ENCODE peak calls at places on chromosome 17, in eight cellular contexts. N, C, P, X, L, S, K and Y are unnamed samples.

GRCh38 chr17:15290605-15291004 is 25.5 kb upstream of the PMP22 start:
- DNase-seq in N (no peak), C (no peak), P (no peak), X (no peak), L (no peak), S (no peak), K (no peak), Y (no peak)

GRCh38 chr17:72408641-72409040 is 287.8 kb downstream of the SOX9 start:
- DNase-seq in N (no peak), C (no peak), P (no peak), X (no peak), L (no peak), S (no peak), K (no peak), Y (no peak)

GRCh38 chr17:66542967-66543525 is 240.6 kb downstream of the PRKCA start:
- DNase-seq in N (no peak), C (no peak), P (no peak), X (peak; percentile 77), L (no peak), S (peak; percentile 75), K (peak; percentile 86), Y (no peak)

GRCh38 chr17:32006957-32007462 is at the start of gene LRRC37B:
- DNase-seq in N (peak; percentile 52), C (peak; percentile 87), P (peak; percentile 80), X (peak; percentile 69), L (peak; percentile 90), S (peak; percentile 81), K (peak; percentile 56), Y (peak; percentile 29)

GRCh38 chr17:8118769-8119574 is 658 bp upstream of the ALOXE3 start:
- DNase-seq in N (peak; percentile 42), C (peak; percentile 89), P (peak; percentile 83), X (peak; percentile 64), L (peak; percentile 86), S (peak; percentile 80), K (peak; percentile 68), Y (peak; percentile 58)

GRCh38 chr17:73354423-73355284 is 42.9 kb upstream of the CDC42EP4 start:
- DNase-seq in N (no peak), C (no peak), P (no peak), X (no peak), L (no peak), S (no peak), K (no peak), Y (no peak)

GRCh38 chr17:76130473-76130872 is 10.6 kb downstream of the FOXJ1 start:
- DNase-seq in N (no peak), C (no peak), P (no peak), X (no peak), L (no peak), S (no peak), K (no peak), Y (no peak)

GRCh38 chr17:17752822-17753448 is 71.7 kb downstream of the RAI1 start:
- DNase-seq in N (no peak), C (no peak), P (peak; percentile 82), X (no peak), L (no peak), S (no peak), K (peak; percentile 98), Y (no peak)

GRCh38 chr17:79552824-79553223 is 58.0 kb downstream of the RBFOX3 start:
- DNase-seq in N (no peak), C (no peak), P (no peak), X (no peak), L (no peak), S (no peak), K (no peak), Y (no peak)

GRCh38 chr17:28421775-28422305 is 15.8 kb upstream of the SLC46A1 start:
- DNase-seq in N (no peak), C (no peak), P (no peak), X (no peak), L (no peak), S (no peak), K (no peak), Y (no peak)

GRCh38 chr17:19000531-19001011 is 4.0 kb downstream of the FAM83G start:
- DNase-seq in N (no peak), C (no peak), P (no peak), X (no peak), L (peak; percentile 50), S (no peak), K (no peak), Y (no peak)

GRCh38 chr17:46894024-46894423 is 28.9 kb upstream of the GOSR2 start:
- DNase-seq in N (no peak), C (no peak), P (no peak), X (no peak), L (no peak), S (no peak), K (no peak), Y (no peak)

GRCh38 chr17:49986396-49987289 is 8.4 kb downstream of the DLX3 start:
- DNase-seq in N (no peak), C (no peak), P (no peak), X (no peak), L (no peak), S (no peak), K (no peak), Y (no peak)

GRCh38 chr17:48546187-48546923 is 1.4 kb upstream of the HOXB2 start:
- DNase-seq in N (no peak), C (no peak), P (no peak), X (peak; percentile 80), L (no peak), S (no peak), K (no peak), Y (no peak)

GRCh38 chr17:74833501-74834361 is 26.0 kb downstream of the GRIN2C start:
- DNase-seq in N (no peak), C (no peak), P (peak; percentile 45), X (peak; percentile 33), L (peak; percentile 17), S (no peak), K (no peak), Y (no peak)

GRCh38 chr17:77696720-77697460 is 261.6 kb upstream of the TNRC6C start:
- DNase-seq in N (no peak), C (no peak), P (peak; percentile 6), X (no peak), L (no peak), S (no peak), K (no peak), Y (no peak)

GRCh38 chr17:68433911-68434503 is 23.3 kb downstream of the WIPI1 start:
- DNase-seq in N (no peak), C (no peak), P (no peak), X (no peak), L (no peak), S (no peak), K (no peak), Y (no peak)

GRCh38 chr17:49525831-49526741 is 31.0 kb downstream of the NGFR start:
- DNase-seq in N (no peak), C (no peak), P (no peak), X (no peak), L (no peak), S (no peak), K (no peak), Y (no peak)

GRCh38 chr17:39935896-39936295 is 8.4 kb downstream of the LRRC3C start:
- DNase-seq in N (no peak), C (no peak), P (no peak), X (peak; percentile 37), L (no peak), S (no peak), K (no peak), Y (no peak)

GRCh38 chr17:61833536-61834203 is 29.7 kb downstream of the BRIP1 start:
- DNase-seq in N (no peak), C (no peak), P (no peak), X (peak; percentile 90), L (no peak), S (peak; percentile 69), K (peak; percentile 71), Y (peak; percentile 18)

GRCh38 chr17:75878174-75878998 is at the start of gene TRIM47:
- DNase-seq in N (no peak), C (peak; percentile 72), P (peak; percentile 74), X (peak; percentile 41), L (peak; percentile 54), S (peak; percentile 64), K (no peak), Y (no peak)

GRCh38 chr17:5473906-5474305 is 5.1 kb upstream of the DHX33 start:
- DNase-seq in N (no peak), C (no peak), P (no peak), X (no peak), L (no peak), S (no peak), K (no peak), Y (no peak)

GRCh38 chr17:64682261-64683181 is 20.4 kb upstream of the SMURF2 start:
- DNase-seq in N (no peak), C (no peak), P (no peak), X (peak; percentile 90), L (no peak), S (no peak), K (no peak), Y (no peak)

GRCh38 chr17:73464447-73464846 is 152.6 kb upstream of the CDC42EP4 start:
- DNase-seq in N (no peak), C (no peak), P (no peak), X (no peak), L (no peak), S (no peak), K (no peak), Y (no peak)

GRCh38 chr17:28047806-28048205 is 5.3 kb downstream of the NLK start:
- DNase-seq in N (no peak), C (no peak), P (no peak), X (no peak), L (no peak), S (no peak), K (no peak), Y (no peak)

GRCh38 chr17:51057534-51057933 is 63.1 kb downstream of the SPAG9 start:
- DNase-seq in N (no peak), C (no peak), P (no peak), X (no peak), L (no peak), S (no peak), K (no peak), Y (no peak)

GRCh38 chr17:2064980-2065785 is 10.3 kb downstream of the HIC1 start:
- DNase-seq in N (no peak), C (no peak), P (no peak), X (peak; percentile 55), L (no peak), S (no peak), K (no peak), Y (no peak)

GRCh38 chr17:7218166-7218565 is 1.5 kb downstream of the DLG4 start:
- DNase-seq in N (no peak), C (no peak), P (no peak), X (no peak), L (no peak), S (no peak), K (no peak), Y (no peak)

GRCh38 chr17:74369221-74369620 is 1.9 kb downstream of the GPR142 start:
- DNase-seq in N (no peak), C (peak; percentile 53), P (no peak), X (no peak), L (no peak), S (no peak), K (no peak), Y (no peak)

GRCh38 chr17:47966079-47966519 is 4.8 kb upstream of the CDK5RAP3 start:
- DNase-seq in N (no peak), C (no peak), P (no peak), X (no peak), L (no peak), S (no peak), K (no peak), Y (no peak)

GRCh38 chr17:77948690-77949114 is 9.8 kb upstream of the TNRC6C start:
- DNase-seq in N (no peak), C (peak; percentile 19), P (peak; percentile 83), X (peak; percentile 33), L (no peak), S (peak; percentile 73), K (peak; percentile 66), Y (no peak)

GRCh38 chr17:74903671-74904070 is 10.2 kb upstream of the FADS6 start:
- DNase-seq in N (no peak), C (no peak), P (no peak), X (no peak), L (no peak), S (no peak), K (no peak), Y (no peak)

GRCh38 chr17:1999557-2000251 is 25.4 kb downstream of the RTN4RL1 start:
- DNase-seq in N (peak; percentile 73), C (peak; percentile 72), P (peak; percentile 32), X (no peak), L (peak; percentile 76), S (no peak), K (peak; percentile 33), Y (no peak)